ENCODE peak calls at places on chromosomes 16 and 17, in eight cellular contexts. C, F, X, P, B, V, M and Y are unnamed samples.

GRCh38 chr17:34275881-34276280 is 5.9 kb downstream of the CCL7 start:
- DNase-seq in C (no peak), F (no peak), X (no peak), P (no peak), B (peak), V (no peak), M (no peak), Y (peak)

GRCh38 chr16:3804426-3805016 is 76.0 kb downstream of the CREBBP start:
- DNase-seq in C (no peak), F (no peak), X (no peak), P (no peak), B (no peak), V (no peak), M (no peak), Y (no peak)

GRCh38 chr16:35908942-35909341 is 2449.5 kb downstream of the TP53TG3F start:
- DNase-seq in C (no peak), F (no peak), X (peak), P (no peak), B (no peak), V (no peak), M (no peak), Y (no peak)

GRCh38 chr17:2692781-2693135 is 18.8 kb downstream of the CLUH start:
- DNase-seq in C (no peak), F (no peak), X (no peak), P (no peak), B (no peak), V (no peak), M (no peak), Y (no peak)

GRCh38 chr17:1980665-1981250 is 44.4 kb downstream of the RTN4RL1 start:
- DNase-seq in C (no peak), F (no peak), X (no peak), P (no peak), B (no peak), V (no peak), M (no peak), Y (no peak)

GRCh38 chr17:8681175-8681949 is 50.8 kb upstream of the MYH10 start:
- DNase-seq in C (no peak), F (no peak), X (no peak), P (no peak), B (peak), V (no peak), M (no peak), Y (no peak)

GRCh38 chr16:82756283-82756599 is 129.5 kb downstream of the CDH13 start:
- DNase-seq in C (no peak), F (no peak), X (no peak), P (no peak), B (peak), V (no peak), M (no peak), Y (no peak)

GRCh38 chr16:64656471-64656870 is 465.4 kb downstream of the CDH11 start:
- DNase-seq in C (no peak), F (no peak), X (no peak), P (no peak), B (no peak), V (no peak), M (no peak), Y (no peak)

GRCh38 chr17:1872976-1873375 is 43.2 kb downstream of the RPA1 start:
- DNase-seq in C (no peak), F (no peak), X (no peak), P (no peak), B (no peak), V (no peak), M (no peak), Y (no peak)

GRCh38 chr16:58284488-58284887 is 10.3 kb downstream of the PRSS54 start:
- DNase-seq in C (no peak), F (no peak), X (no peak), P (no peak), B (no peak), V (no peak), M (no peak), Y (no peak)

GRCh38 chr17:50396261-50397110 is 837 bp downstream of the LRRC59 start:
- DNase-seq in C (no peak), F (no peak), X (no peak), P (peak), B (peak), V (peak), M (peak), Y (peak)

GRCh38 chr17:45296003-45296832 is 20.6 kb downstream of the MAP3K14 start:
- DNase-seq in C (no peak), F (no peak), X (peak), P (no peak), B (peak), V (no peak), M (peak), Y (peak)

GRCh38 chr17:68777243-68777855 is 176.2 kb upstream of the FAM20A start:
- DNase-seq in C (no peak), F (no peak), X (peak), P (no peak), B (peak), V (no peak), M (peak), Y (no peak)